ENCODE peak calls at places on chromosome 16, in six cellular contexts. One of them, this sample, is unnamed.

GRCh38 chr16:89655062-89655643 is 2.4 kb downstream of the CHMP1A start:
- DNase-seq in activated naive CD8-positive, alpha-beta T cell treated with anti-CD3 and anti-CD28 coated beads, Interleukin-2, amount 50 U/mL, for 16 hours: no peak
- DNase-seq in GM23338: no peak
- DNase-seq in ELR: no peak
- DNase-seq in T-cell: no peak
- DNase-seq in germinal center: no peak
- DNase-seq in this sample: no peak

GRCh38 chr16:84883301-84883700 is 63.5 kb downstream of the CRISPLD2 start:
- DNase-seq in activated naive CD8-positive, alpha-beta T cell treated with anti-CD3 and anti-CD28 coated beads, Interleukin-2, amount 50 U/mL, for 16 hours: no peak
- DNase-seq in GM23338: no peak
- DNase-seq in ELR: no peak
- DNase-seq in T-cell: no peak
- DNase-seq in germinal center: no peak
- DNase-seq in this sample: no peak

GRCh38 chr16:3729161-3730112 is 12.1 kb upstream of the TRAP1 start:
- DNase-seq in activated naive CD8-positive, alpha-beta T cell treated with anti-CD3 and anti-CD28 coated beads, Interleukin-2, amount 50 U/mL, for 16 hours: no peak
- DNase-seq in GM23338: no peak
- DNase-seq in ELR: no peak
- DNase-seq in T-cell: no peak
- DNase-seq in germinal center: no peak
- DNase-seq in this sample: no peak

GRCh38 chr16:9008335-9009260 is 44.9 kb upstream of the USP7 start:
- DNase-seq in activated naive CD8-positive, alpha-beta T cell treated with anti-CD3 and anti-CD28 coated beads, Interleukin-2, amount 50 U/mL, for 16 hours: peak
- DNase-seq in GM23338: peak
- DNase-seq in ELR: peak
- DNase-seq in T-cell: peak
- DNase-seq in germinal center: peak
- DNase-seq in this sample: peak

GRCh38 chr16:83433201-83433600 is 374.6 kb upstream of the HSBP1 start:
- DNase-seq in activated naive CD8-positive, alpha-beta T cell treated with anti-CD3 and anti-CD28 coated beads, Interleukin-2, amount 50 U/mL, for 16 hours: no peak
- DNase-seq in GM23338: no peak
- DNase-seq in ELR: no peak
- DNase-seq in T-cell: no peak
- DNase-seq in germinal center: no peak
- DNase-seq in this sample: no peak

GRCh38 chr16:15708096-15708495 is 58.1 kb downstream of the NDE1 start:
- DNase-seq in activated naive CD8-positive, alpha-beta T cell treated with anti-CD3 and anti-CD28 coated beads, Interleukin-2, amount 50 U/mL, for 16 hours: no peak
- DNase-seq in GM23338: no peak
- DNase-seq in ELR: peak
- DNase-seq in T-cell: no peak
- DNase-seq in germinal center: no peak
- DNase-seq in this sample: no peak

GRCh38 chr16:86761117-86761971 is 183.0 kb downstream of the FOXL1 start:
- DNase-seq in activated naive CD8-positive, alpha-beta T cell treated with anti-CD3 and anti-CD28 coated beads, Interleukin-2, amount 50 U/mL, for 16 hours: no peak
- DNase-seq in GM23338: peak
- DNase-seq in ELR: peak
- DNase-seq in T-cell: peak
- DNase-seq in germinal center: peak
- DNase-seq in this sample: peak

GRCh38 chr16:75096730-75097129 is 19.9 kb downstream of the LDHD start:
- DNase-seq in activated naive CD8-positive, alpha-beta T cell treated with anti-CD3 and anti-CD28 coated beads, Interleukin-2, amount 50 U/mL, for 16 hours: no peak
- DNase-seq in GM23338: peak
- DNase-seq in ELR: peak
- DNase-seq in T-cell: no peak
- DNase-seq in germinal center: no peak
- DNase-seq in this sample: no peak

GRCh38 chr16:53207810-53208752 is 153.3 kb downstream of the CHD9 start:
- DNase-seq in activated naive CD8-positive, alpha-beta T cell treated with anti-CD3 and anti-CD28 coated beads, Interleukin-2, amount 50 U/mL, for 16 hours: no peak
- DNase-seq in GM23338: peak
- DNase-seq in ELR: peak
- DNase-seq in T-cell: no peak
- DNase-seq in germinal center: peak
- DNase-seq in this sample: no peak

GRCh38 chr16:9836118-9836736 is 346.0 kb downstream of the GRIN2A start:
- DNase-seq in activated naive CD8-positive, alpha-beta T cell treated with anti-CD3 and anti-CD28 coated beads, Interleukin-2, amount 50 U/mL, for 16 hours: no peak
- DNase-seq in GM23338: peak
- DNase-seq in ELR: peak
- DNase-seq in T-cell: no peak
- DNase-seq in germinal center: no peak
- DNase-seq in this sample: no peak

GRCh38 chr16:66758086-66758485 is 6.7 kb upstream of the DYNC1LI2 start:
- DNase-seq in activated naive CD8-positive, alpha-beta T cell treated with anti-CD3 and anti-CD28 coated beads, Interleukin-2, amount 50 U/mL, for 16 hours: no peak
- DNase-seq in GM23338: peak
- DNase-seq in ELR: no peak
- DNase-seq in T-cell: no peak
- DNase-seq in germinal center: no peak
- DNase-seq in this sample: no peak

GRCh38 chr16:14309001-14309886 is 238.1 kb downstream of the MRTFB start:
- DNase-seq in activated naive CD8-positive, alpha-beta T cell treated with anti-CD3 and anti-CD28 coated beads, Interleukin-2, amount 50 U/mL, for 16 hours: no peak
- DNase-seq in GM23338: peak
- DNase-seq in ELR: peak
- DNase-seq in T-cell: peak
- DNase-seq in germinal center: peak
- DNase-seq in this sample: peak

GRCh38 chr16:49620158-49620867 is 235.6 kb downstream of the ZNF423 start:
- DNase-seq in activated naive CD8-positive, alpha-beta T cell treated with anti-CD3 and anti-CD28 coated beads, Interleukin-2, amount 50 U/mL, for 16 hours: no peak
- DNase-seq in GM23338: no peak
- DNase-seq in ELR: peak
- DNase-seq in T-cell: no peak
- DNase-seq in germinal center: no peak
- DNase-seq in this sample: no peak

GRCh38 chr16:6020162-6020980 is 922.8 kb upstream of the EEF2KMT start:
- DNase-seq in activated naive CD8-positive, alpha-beta T cell treated with anti-CD3 and anti-CD28 coated beads, Interleukin-2, amount 50 U/mL, for 16 hours: no peak
- DNase-seq in GM23338: peak
- DNase-seq in ELR: no peak
- DNase-seq in T-cell: no peak
- DNase-seq in germinal center: no peak
- DNase-seq in this sample: no peak

GRCh38 chr16:89320717-89321501 is 103.4 kb downstream of the ZNF778 start:
- DNase-seq in activated naive CD8-positive, alpha-beta T cell treated with anti-CD3 and anti-CD28 coated beads, Interleukin-2, amount 50 U/mL, for 16 hours: no peak
- DNase-seq in GM23338: peak
- DNase-seq in ELR: peak
- DNase-seq in T-cell: no peak
- DNase-seq in germinal center: no peak
- DNase-seq in this sample: no peak

GRCh38 chr16:31083981-31084380 is 4.8 kb downstream of the PRSS53 start:
- DNase-seq in activated naive CD8-positive, alpha-beta T cell treated with anti-CD3 and anti-CD28 coated beads, Interleukin-2, amount 50 U/mL, for 16 hours: no peak
- DNase-seq in GM23338: no peak
- DNase-seq in ELR: no peak
- DNase-seq in T-cell: no peak
- DNase-seq in germinal center: no peak
- DNase-seq in this sample: no peak

GRCh38 chr16:69276143-69277115 is 34.7 kb upstream of the VPS4A start:
- DNase-seq in activated naive CD8-positive, alpha-beta T cell treated with anti-CD3 and anti-CD28 coated beads, Interleukin-2, amount 50 U/mL, for 16 hours: no peak
- DNase-seq in GM23338: no peak
- DNase-seq in ELR: peak
- DNase-seq in T-cell: no peak
- DNase-seq in germinal center: no peak
- DNase-seq in this sample: no peak

GRCh38 chr16:10729649-10730048 is 14.0 kb upstream of the NUBP1 start:
- DNase-seq in activated naive CD8-positive, alpha-beta T cell treated with anti-CD3 and anti-CD28 coated beads, Interleukin-2, amount 50 U/mL, for 16 hours: no peak
- DNase-seq in GM23338: peak
- DNase-seq in ELR: peak
- DNase-seq in T-cell: no peak
- DNase-seq in germinal center: no peak
- DNase-seq in this sample: no peak

GRCh38 chr16:31064882-31065461 is 9.1 kb downstream of the ZNF668 start:
- DNase-seq in activated naive CD8-positive, alpha-beta T cell treated with anti-CD3 and anti-CD28 coated beads, Interleukin-2, amount 50 U/mL, for 16 hours: no peak
- DNase-seq in GM23338: no peak
- DNase-seq in ELR: peak
- DNase-seq in T-cell: no peak
- DNase-seq in germinal center: no peak
- DNase-seq in this sample: no peak

GRCh38 chr16:55435387-55435786 is 43.6 kb upstream of the MMP2 start:
- DNase-seq in activated naive CD8-positive, alpha-beta T cell treated with anti-CD3 and anti-CD28 coated beads, Interleukin-2, amount 50 U/mL, for 16 hours: no peak
- DNase-seq in GM23338: no peak
- DNase-seq in ELR: no peak
- DNase-seq in T-cell: no peak
- DNase-seq in germinal center: no peak
- DNase-seq in this sample: no peak

GRCh38 chr16:4869147-4869790 is 22.0 kb downstream of the UBN1 start:
- DNase-seq in activated naive CD8-positive, alpha-beta T cell treated with anti-CD3 and anti-CD28 coated beads, Interleukin-2, amount 50 U/mL, for 16 hours: no peak
- DNase-seq in GM23338: no peak
- DNase-seq in ELR: no peak
- DNase-seq in T-cell: no peak
- DNase-seq in germinal center: no peak
- DNase-seq in this sample: no peak

GRCh38 chr16:1535391-1536291 is 2.2 kb downstream of the TMEM204 start:
- DNase-seq in activated naive CD8-positive, alpha-beta T cell treated with anti-CD3 and anti-CD28 coated beads, Interleukin-2, amount 50 U/mL, for 16 hours: no peak
- DNase-seq in GM23338: peak
- DNase-seq in ELR: no peak
- DNase-seq in T-cell: peak
- DNase-seq in germinal center: no peak
- DNase-seq in this sample: no peak

GRCh38 chr16:79508294-79508693 is 92.2 kb downstream of the MAF start:
- DNase-seq in activated naive CD8-positive, alpha-beta T cell treated with anti-CD3 and anti-CD28 coated beads, Interleukin-2, amount 50 U/mL, for 16 hours: no peak
- DNase-seq in GM23338: no peak
- DNase-seq in ELR: no peak
- DNase-seq in T-cell: no peak
- DNase-seq in germinal center: no peak
- DNase-seq in this sample: no peak

GRCh38 chr16:28210264-28210663 is 1.5 kb downstream of the XPO6 start:
- DNase-seq in activated naive CD8-positive, alpha-beta T cell treated with anti-CD3 and anti-CD28 coated beads, Interleukin-2, amount 50 U/mL, for 16 hours: no peak
- DNase-seq in GM23338: no peak
- DNase-seq in ELR: no peak
- DNase-seq in T-cell: no peak
- DNase-seq in germinal center: no peak
- DNase-seq in this sample: no peak

GRCh38 chr16:85253127-85253941 is 141.1 kb upstream of the CIBAR2 start:
- DNase-seq in activated naive CD8-positive, alpha-beta T cell treated with anti-CD3 and anti-CD28 coated beads, Interleukin-2, amount 50 U/mL, for 16 hours: peak
- DNase-seq in GM23338: peak
- DNase-seq in ELR: peak
- DNase-seq in T-cell: peak
- DNase-seq in germinal center: peak
- DNase-seq in this sample: peak

GRCh38 chr16:54585094-54585493 is 298.5 kb upstream of the IRX3 start:
- DNase-seq in activated naive CD8-positive, alpha-beta T cell treated with anti-CD3 and anti-CD28 coated beads, Interleukin-2, amount 50 U/mL, for 16 hours: no peak
- DNase-seq in GM23338: peak
- DNase-seq in ELR: no peak
- DNase-seq in T-cell: no peak
- DNase-seq in germinal center: no peak
- DNase-seq in this sample: no peak

GRCh38 chr16:15607700-15608396 is 35.1 kb downstream of the MARF1 start:
- DNase-seq in activated naive CD8-positive, alpha-beta T cell treated with anti-CD3 and anti-CD28 coated beads, Interleukin-2, amount 50 U/mL, for 16 hours: no peak
- DNase-seq in GM23338: no peak
- DNase-seq in ELR: peak
- DNase-seq in T-cell: no peak
- DNase-seq in germinal center: no peak
- DNase-seq in this sample: no peak

GRCh38 chr16:85279874-85280545 is 167.7 kb upstream of the CIBAR2 start:
- DNase-seq in activated naive CD8-positive, alpha-beta T cell treated with anti-CD3 and anti-CD28 coated beads, Interleukin-2, amount 50 U/mL, for 16 hours: no peak
- DNase-seq in GM23338: no peak
- DNase-seq in ELR: no peak
- DNase-seq in T-cell: no peak
- DNase-seq in germinal center: no peak
- DNase-seq in this sample: no peak

GRCh38 chr16:10362077-10362863 is 23.6 kb upstream of the ATF7IP2 start:
- DNase-seq in activated naive CD8-positive, alpha-beta T cell treated with anti-CD3 and anti-CD28 coated beads, Interleukin-2, amount 50 U/mL, for 16 hours: no peak
- DNase-seq in GM23338: no peak
- DNase-seq in ELR: no peak
- DNase-seq in T-cell: no peak
- DNase-seq in germinal center: peak
- DNase-seq in this sample: no peak

GRCh38 chr16:83420206-83420760 is 387.5 kb upstream of the HSBP1 start:
- DNase-seq in activated naive CD8-positive, alpha-beta T cell treated with anti-CD3 and anti-CD28 coated beads, Interleukin-2, amount 50 U/mL, for 16 hours: no peak
- DNase-seq in GM23338: peak
- DNase-seq in ELR: peak
- DNase-seq in T-cell: no peak
- DNase-seq in germinal center: no peak
- DNase-seq in this sample: no peak

GRCh38 chr16:85605912-85606841 is 6.9 kb upstream of the GSE1 start:
- DNase-seq in activated naive CD8-positive, alpha-beta T cell treated with anti-CD3 and anti-CD28 coated beads, Interleukin-2, amount 50 U/mL, for 16 hours: no peak
- DNase-seq in GM23338: no peak
- DNase-seq in ELR: no peak
- DNase-seq in T-cell: no peak
- DNase-seq in germinal center: no peak
- DNase-seq in this sample: no peak

GRCh38 chr16:23158114-23158513 is 8.9 kb upstream of the USP31 start:
- DNase-seq in activated naive CD8-positive, alpha-beta T cell treated with anti-CD3 and anti-CD28 coated beads, Interleukin-2, amount 50 U/mL, for 16 hours: no peak
- DNase-seq in GM23338: no peak
- DNase-seq in ELR: no peak
- DNase-seq in T-cell: no peak
- DNase-seq in germinal center: no peak
- DNase-seq in this sample: no peak

GRCh38 chr16:81456523-81457325 is 12.1 kb downstream of the CMIP start:
- DNase-seq in activated naive CD8-positive, alpha-beta T cell treated with anti-CD3 and anti-CD28 coated beads, Interleukin-2, amount 50 U/mL, for 16 hours: no peak
- DNase-seq in GM23338: no peak
- DNase-seq in ELR: no peak
- DNase-seq in T-cell: no peak
- DNase-seq in germinal center: no peak
- DNase-seq in this sample: no peak